ENCODE peak calls at places on chromosomes 12 and 14, in six cellular contexts. Z is GM12878, Q is astrocyte, E is ovary, F is psoas muscle, J is kidney epithelial cell. U is an unnamed sample.

GRCh38 chr12:104896146-104896545 is 61.9 kb downstream of the SLC41A2 start:
- DNase-seq in Z (no peak), F (no peak), Q (no peak), J (no peak), E (no peak), U (no peak)

GRCh38 chr14:74685054-74685453 is 27.8 kb downstream of the AREL1 start:
- DNase-seq in Z (no peak), Q (no peak), E (no peak), F (no peak), J (no peak), U (no peak)

GRCh38 chr12:2358986-2359658 is 306.3 kb downstream of the CACNA1C start:
- DNase-seq in Q (no peak), E (no peak), J (no peak), F (no peak), Z (no peak), U (no peak)

GRCh38 chr14:47278233-47278842 is 397.1 kb downstream of the MDGA2 start:
- DNase-seq in Q (peak; percentile 8), J (no peak), F (no peak), E (no peak), Z (no peak), U (peak; percentile 37)

GRCh38 chr14:91869556-91869955 is 2.2 kb upstream of the TC2N start:
- DNase-seq in F (no peak), J (no peak), Z (no peak), Q (no peak), E (no peak), U (no peak)

GRCh38 chr14:102930753-102931579 is 8.5 kb downstream of the AMN start:
- DNase-seq in Q (peak; percentile 41), E (no peak), J (peak; percentile 45), Z (no peak), F (no peak), U (peak; percentile 74)

GRCh38 chr12:12542964-12543363 is 19.7 kb downstream of the DUSP16 start:
- DNase-seq in E (no peak), Q (no peak), F (no peak), J (no peak), Z (no peak), U (no peak)

GRCh38 chr12:95303476-95303875 is 85.9 kb downstream of the VEZT start:
- DNase-seq in J (no peak), Z (no peak), E (no peak), Q (peak; percentile 45), F (no peak), U (no peak)

GRCh38 chr12:64450711-64451486 is 1.0 kb upstream of the TBK1 start:
- DNase-seq in F (no peak), Z (no peak), E (no peak), J (no peak), Q (peak; percentile 3), U (no peak)

GRCh38 chr14:68922201-68922613 is 56.9 kb downstream of the ACTN1 start:
- DNase-seq in Q (no peak), F (no peak), J (no peak), Z (no peak), E (no peak), U (no peak)

GRCh38 chr12:45756666-45757065 is 27.2 kb downstream of the ARID2 start:
- DNase-seq in F (no peak), E (no peak), Z (no peak), Q (no peak), J (no peak), U (no peak)

GRCh38 chr12:63144556-63144955 is 6.4 kb downstream of the AVPR1A start:
- DNase-seq in J (no peak), Q (no peak), F (no peak), E (no peak), Z (no peak), U (no peak)

GRCh38 chr14:56501909-56502530 is 77.6 kb upstream of the TMEM260 start:
- DNase-seq in E (no peak), J (no peak), Z (no peak), Q (no peak), F (no peak), U (no peak)

GRCh38 chr12:39417916-39418315 is 25.0 kb downstream of the KIF21A start:
- DNase-seq in Q (no peak), E (no peak), F (no peak), J (no peak), Z (no peak), U (no peak)

GRCh38 chr14:90628825-90629224 is 187.4 kb downstream of the TTC7B start:
- DNase-seq in F (no peak), E (no peak), J (no peak), Q (no peak), Z (no peak), U (no peak)

GRCh38 chr12:113244015-113244983 is 23.0 kb downstream of the TPCN1 start:
- DNase-seq in F (peak; percentile 68), J (no peak), Q (no peak), E (peak; percentile 57), Z (no peak), U (peak; percentile 78)

GRCh38 chr12:85179680-85180300 is 100.2 kb upstream of the ALX1 start:
- DNase-seq in Z (no peak), F (no peak), E (no peak), J (peak; percentile 23), Q (peak; percentile 57), U (no peak)

GRCh38 chr14:68312884-68313725 is 479.8 kb downstream of the ZFP36L1 start:
- DNase-seq in F (no peak), Q (no peak), E (no peak), J (no peak), Z (peak; percentile 99), U (no peak)

GRCh38 chr14:50762001-50762930 is 68.7 kb downstream of the NIN start:
- DNase-seq in Q (peak; percentile 87), J (no peak), E (no peak), F (no peak), Z (no peak), U (no peak)

GRCh38 chr12:80213871-80214270 is 114.5 kb downstream of the OTOGL start:
- DNase-seq in E (no peak), Z (no peak), Q (no peak), F (no peak), J (no peak), U (no peak)

GRCh38 chr12:123164222-123164621 is 13.3 kb upstream of the PITPNM2 start:
- DNase-seq in Z (no peak), Q (no peak), E (no peak), F (no peak), J (no peak), U (no peak)

GRCh38 chr12:67698711-67699603 is 50.4 kb downstream of the DYRK2 start:
- DNase-seq in J (no peak), Q (peak; percentile 60), E (no peak), F (no peak), Z (peak; percentile 98), U (no peak)

GRCh38 chr12:3236345-3237153 is 159.4 kb downstream of the TSPAN9 start:
- DNase-seq in E (no peak), Z (no peak), F (peak; percentile 49), Q (peak; percentile 45), J (peak; percentile 29), U (no peak)

GRCh38 chr14:24339284-24340151 is at the start of gene RIPK3:
- DNase-seq in F (no peak), Q (no peak), J (no peak), Z (peak; percentile 36), E (no peak), U (peak; percentile 89)
- H3K4me3 ChIP-seq in F (peak within 1 kb of the TSS; percentile 53), Q (peak within 1 kb of the TSS; percentile 19), J (peak within 1 kb of the TSS; percentile 3), Z (peak within 1 kb of the TSS; percentile 93), E (peak within 1 kb of the TSS; percentile 28), U (peak within 1 kb of the TSS; percentile 36)

GRCh38 chr12:57165741-57166140 is 18.3 kb upstream of the LRP1-AS start:
- DNase-seq in Z (no peak), E (peak; percentile 24), J (no peak), Q (peak; percentile 15), F (no peak), U (peak; percentile 66)
- H3K36me3 ChIP-seq in Z (no peaks in the 10 kb centered on the region), E (no peaks in the 10 kb centered on the region), J (peaks cover 3% of the 10 kb centered on the region), Q (peaks cover 65% of the 10 kb centered on the region), F (peaks cover 53% of the 10 kb centered on the region), U (no peaks in the 10 kb centered on the region)

GRCh38 chr14:75980856-75981255 is 939 bp downstream of the TGFB3 start:
- DNase-seq in J (no peak), Q (no peak), Z (no peak), E (peak; percentile 39), F (peak; percentile 44), U (no peak)

GRCh38 chr14:75981826-75982723 is at the start of gene TGFB3:
- DNase-seq in Q (peak; percentile 95), F (peak; percentile 86), Z (no peak), E (peak; percentile 89), J (peak; percentile 57), U (peak; percentile 90)

GRCh38 chr14:75982724-75983358 is 1.0 kb upstream of the TGFB3 start:
- DNase-seq in Q (no peak), Z (no peak), J (no peak), F (peak; percentile 77), E (peak; percentile 74), U (peak; percentile 51)

GRCh38 chr14:75979641-75980422 is 2.0 kb downstream of the TGFB3 start:
- DNase-seq in J (no peak), Q (no peak), Z (no peak), F (peak; percentile 52), E (peak; percentile 48), U (no peak)

DNA sequence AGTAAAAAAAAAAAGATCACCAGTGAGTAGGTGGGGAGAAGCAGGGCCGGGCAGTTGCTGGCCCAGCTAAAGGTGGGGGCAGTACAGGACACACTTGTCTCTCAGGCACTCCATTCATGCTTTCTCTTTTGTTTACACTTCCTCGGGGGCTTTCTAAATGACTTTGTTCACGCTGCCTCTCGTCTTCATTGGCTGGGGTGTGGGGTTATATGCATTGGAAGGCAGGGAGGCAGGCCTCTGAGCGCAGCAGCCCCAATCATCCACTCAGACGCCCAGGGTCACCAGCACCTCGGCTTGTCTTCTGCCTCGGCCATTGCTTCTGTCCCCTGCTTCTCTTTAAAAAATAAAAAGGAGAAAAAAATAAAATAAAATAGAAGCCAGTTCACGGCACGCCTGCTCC is 369 bp downstream of the TGFB3 start:
- DNase-seq in F (no peak), Q (no peak), E (peak; percentile 46), Z (peak; percentile 60), J (no peak), U (no peak)
- H3K4me3 ChIP-seq in F (peak overlapping the region; percentile 79), Q (peak overlapping the region; percentile 72), E (peak overlapping the region; percentile 86), Z (peak overlapping the region; percentile 92), J (peak overlapping the region; percentile 67), U (no peak overlapping the region)

DNA sequence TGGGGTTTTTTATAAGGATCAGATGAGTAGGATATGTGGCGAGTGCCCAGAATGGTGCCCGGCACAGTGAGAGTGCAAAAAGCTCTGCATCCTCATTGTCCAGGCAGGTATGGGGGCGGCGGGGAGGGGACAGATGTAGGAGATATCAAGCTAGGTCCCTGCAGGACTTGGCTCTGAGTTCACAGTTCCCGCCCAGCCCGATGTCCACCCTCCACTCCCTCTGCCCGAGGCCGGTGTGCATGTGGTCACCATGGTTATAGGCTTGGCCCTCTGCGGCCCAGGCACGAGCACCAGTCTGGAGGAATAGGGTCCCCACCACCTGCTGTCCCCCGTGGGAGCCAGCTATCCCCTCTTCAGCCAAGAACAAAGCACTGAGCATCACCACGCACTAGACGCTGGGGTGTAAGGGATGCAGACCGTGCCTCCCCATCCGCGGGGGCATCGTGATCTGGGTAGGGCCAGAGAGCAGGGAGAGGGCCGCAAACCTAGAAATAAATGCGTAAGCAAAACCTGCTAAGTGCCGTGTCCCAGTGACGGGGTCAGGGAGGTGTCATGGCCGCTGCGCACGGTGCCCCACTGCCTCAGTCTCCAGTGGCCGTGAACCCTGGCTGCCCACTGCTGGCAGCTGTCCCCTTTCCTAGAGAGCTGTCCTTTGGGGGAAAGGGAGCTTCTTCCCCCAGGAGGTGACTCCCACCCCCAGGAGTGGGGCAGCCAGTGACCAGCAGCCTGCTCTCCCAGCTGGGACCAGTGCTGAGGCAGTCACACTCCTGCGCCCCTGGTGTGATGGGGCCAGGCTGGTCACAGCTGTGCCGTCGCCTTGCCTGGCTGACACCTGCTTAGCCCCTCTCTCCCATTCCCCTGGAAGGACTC is 12.0 kb downstream of the RFLNA start:
- DNase-seq in E (no peak), J (no peak), Z (no peak), Q (no peak), F (no peak), U (peak; percentile 9)
- H3K36me3 ChIP-seq in E (no peaks in the 10 kb centered on the region), J (no peaks in the 10 kb centered on the region), Z (no peaks in the 10 kb centered on the region), Q (no peaks in the 10 kb centered on the region), F (no peaks in the 10 kb centered on the region), U (no peaks in the 10 kb centered on the region)

U was measured in mucosa of descending colon.